ENCODE peak calls at places on chromosomes 11 and 22, in eight cellular contexts. One of them, this sample, is unnamed.

GRCh38 chr11:96019271-96019670 is 95.4 kb upstream of the MTMR2 start:
- DNase-seq in pancreas: no peak
- DNase-seq in right atrium auricular region: no peak
- DNase-seq in esophagus squamous epithelium: no peak
- DNase-seq in A549: no peak
- DNase-seq in kidney: no peak
- DNase-seq in HCT116: no peak
- DNase-seq in left ventricle myocardium inferior: no peak
- DNase-seq in this sample: no peak

GRCh38 chr11:27076121-27076589 is 35.5 kb downstream of the BBOX1 start:
- DNase-seq in pancreas: no peak
- DNase-seq in right atrium auricular region: no peak
- DNase-seq in esophagus squamous epithelium: no peak
- DNase-seq in A549: no peak
- DNase-seq in kidney: no peak
- DNase-seq in HCT116: no peak
- DNase-seq in left ventricle myocardium inferior: no peak
- DNase-seq in this sample: no peak

GRCh38 chr11:19845633-19846032 is 133.0 kb downstream of the NAV2 start:
- DNase-seq in pancreas: no peak
- DNase-seq in right atrium auricular region: no peak
- DNase-seq in esophagus squamous epithelium: no peak
- DNase-seq in A549: no peak
- DNase-seq in kidney: no peak
- DNase-seq in HCT116: no peak
- DNase-seq in left ventricle myocardium inferior: no peak
- DNase-seq in this sample: no peak

GRCh38 chr11:108947654-108948570 is 283.0 kb downstream of the DDX10 start:
- DNase-seq in pancreas: no peak
- DNase-seq in right atrium auricular region: no peak
- DNase-seq in esophagus squamous epithelium: no peak
- DNase-seq in A549: peak; percentile 47
- DNase-seq in kidney: no peak
- DNase-seq in HCT116: no peak
- DNase-seq in left ventricle myocardium inferior: no peak
- DNase-seq in this sample: no peak

GRCh38 chr11:120385110-120385509 is 48.9 kb downstream of the ARHGEF12 start:
- DNase-seq in pancreas: no peak
- DNase-seq in right atrium auricular region: no peak
- DNase-seq in esophagus squamous epithelium: no peak
- DNase-seq in A549: no peak
- DNase-seq in kidney: no peak
- DNase-seq in HCT116: no peak
- DNase-seq in left ventricle myocardium inferior: no peak
- DNase-seq in this sample: no peak

GRCh38 chr11:112182867-112183266 is 7.6 kb downstream of the BCO2 start:
- DNase-seq in pancreas: no peak
- DNase-seq in right atrium auricular region: no peak
- DNase-seq in esophagus squamous epithelium: no peak
- DNase-seq in A549: no peak
- DNase-seq in kidney: no peak
- DNase-seq in HCT116: no peak
- DNase-seq in left ventricle myocardium inferior: no peak
- DNase-seq in this sample: no peak

GRCh38 chr11:65014146-65014960 is at the start of gene ARL2:
- DNase-seq in pancreas: no peak
- DNase-seq in right atrium auricular region: peak; percentile 63
- DNase-seq in esophagus squamous epithelium: peak; percentile 41
- DNase-seq in A549: no peak
- DNase-seq in kidney: no peak
- DNase-seq in HCT116: no peak
- DNase-seq in left ventricle myocardium inferior: no peak
- DNase-seq in this sample: no peak

GRCh38 chr11:36016263-36016662 is 72.4 kb downstream of the LDLRAD3 start:
- DNase-seq in pancreas: no peak
- DNase-seq in right atrium auricular region: no peak
- DNase-seq in esophagus squamous epithelium: no peak
- DNase-seq in A549: no peak
- DNase-seq in kidney: no peak
- DNase-seq in HCT116: no peak
- DNase-seq in left ventricle myocardium inferior: no peak
- DNase-seq in this sample: no peak

GRCh38 chr11:123188508-123189165 is 6.4 kb downstream of the CLMP start:
- DNase-seq in pancreas: no peak
- DNase-seq in right atrium auricular region: no peak
- DNase-seq in esophagus squamous epithelium: no peak
- DNase-seq in A549: no peak
- DNase-seq in kidney: no peak
- DNase-seq in HCT116: no peak
- DNase-seq in left ventricle myocardium inferior: no peak
- DNase-seq in this sample: peak; percentile 85

GRCh38 chr11:66318576-66318970 is 1.7 kb upstream of the CD248 start:
- DNase-seq in pancreas: no peak
- DNase-seq in right atrium auricular region: no peak
- DNase-seq in esophagus squamous epithelium: no peak
- DNase-seq in A549: no peak
- DNase-seq in kidney: no peak
- DNase-seq in HCT116: no peak
- DNase-seq in left ventricle myocardium inferior: no peak
- DNase-seq in this sample: no peak

DNA sequence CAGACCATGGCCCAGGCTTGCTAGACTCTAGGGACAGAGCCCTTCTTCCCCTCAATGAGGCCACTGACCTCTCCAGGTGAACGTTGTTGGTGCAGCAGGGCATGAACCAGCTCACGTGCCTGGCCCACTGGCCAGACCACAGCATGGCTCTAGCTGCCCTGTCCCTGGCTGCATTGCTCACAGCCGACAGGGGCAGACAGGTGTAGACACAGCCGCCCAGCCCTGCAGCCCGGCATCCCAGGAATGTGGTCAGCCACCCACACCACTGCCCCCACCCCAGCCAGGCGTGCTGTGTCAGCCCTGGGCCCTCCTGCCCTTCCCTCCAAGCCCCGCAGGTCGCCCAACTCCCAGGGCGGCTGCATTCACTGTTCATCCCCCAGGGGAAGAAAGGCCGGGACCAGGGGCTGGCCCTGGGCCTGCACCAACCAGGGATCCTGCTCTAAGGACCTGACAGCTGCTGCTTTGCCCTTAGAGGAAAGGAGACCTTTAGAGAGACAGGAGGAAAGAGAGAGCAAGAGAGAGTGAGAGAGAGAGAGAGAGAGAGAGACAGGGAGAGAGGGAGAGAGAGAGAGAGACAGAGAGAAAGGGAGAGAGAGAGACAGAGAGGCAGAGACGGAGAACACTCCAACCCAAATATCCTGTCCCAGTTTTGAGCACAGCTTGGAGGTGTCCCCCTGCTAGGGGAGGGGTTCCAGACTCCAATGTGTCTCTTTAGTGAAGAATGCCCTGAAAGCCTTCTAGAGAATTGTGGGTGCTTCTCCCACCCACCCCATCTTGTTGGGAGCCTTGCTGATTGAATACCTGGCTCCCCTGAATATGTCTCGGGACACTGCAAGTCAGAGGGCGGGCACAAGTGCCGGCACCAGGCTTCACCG is 44.2 kb upstream of the LINC01488 start:
- DNase-seq in pancreas: peak; percentile 60
- DNase-seq in right atrium auricular region: no peak
- DNase-seq in esophagus squamous epithelium: no peak
- DNase-seq in A549: peak; percentile 73
- DNase-seq in kidney: peak; percentile 87
- DNase-seq in HCT116: no peak
- DNase-seq in left ventricle myocardium inferior: no peak
- DNase-seq in this sample: no peak
- TF ChIP-seq CTCF in pancreas: no peak
- TF ChIP-seq CTCF in right atrium auricular region: no peak
- TF ChIP-seq CTCF in esophagus squamous epithelium: no peak
- TF ChIP-seq CTCF in A549: no peak
- TF ChIP-seq CTCF in kidney: no peak
- TF ChIP-seq CTCF in HCT116: no peak
- TF ChIP-seq CTCF in left ventricle myocardium inferior: no peak
- TF ChIP-seq CTCF in this sample: no peak

GRCh38 chr22:46081831-46082210 is 68.5 kb upstream of the PPARA start:
- DNase-seq in pancreas: peak; percentile 23
- DNase-seq in right atrium auricular region: no peak
- DNase-seq in esophagus squamous epithelium: no peak
- DNase-seq in A549: no peak
- DNase-seq in kidney: peak; percentile 50
- DNase-seq in HCT116: no peak
- DNase-seq in left ventricle myocardium inferior: peak; percentile 22
- DNase-seq in this sample: no peak

GRCh38 chr22:46079861-46080821 is 70.2 kb upstream of the PPARA start:
- DNase-seq in pancreas: peak; percentile 72
- DNase-seq in right atrium auricular region: peak; percentile 89
- DNase-seq in esophagus squamous epithelium: no peak
- DNase-seq in A549: peak; percentile 93
- DNase-seq in kidney: peak; percentile 94
- DNase-seq in HCT116: no peak
- DNase-seq in left ventricle myocardium inferior: peak; percentile 75
- DNase-seq in this sample: no peak

GRCh38 chr22:46082633-46083032 is 67.7 kb upstream of the PPARA start:
- DNase-seq in pancreas: no peak
- DNase-seq in right atrium auricular region: no peak
- DNase-seq in esophagus squamous epithelium: no peak
- DNase-seq in A549: no peak
- DNase-seq in kidney: no peak
- DNase-seq in HCT116: no peak
- DNase-seq in left ventricle myocardium inferior: no peak
- DNase-seq in this sample: no peak

GRCh38 chr22:46079093-46079860 is 71.0 kb upstream of the PPARA start:
- DNase-seq in pancreas: no peak
- DNase-seq in right atrium auricular region: no peak
- DNase-seq in esophagus squamous epithelium: no peak
- DNase-seq in A549: no peak
- DNase-seq in kidney: peak; percentile 74
- DNase-seq in HCT116: no peak
- DNase-seq in left ventricle myocardium inferior: peak; percentile 27
- DNase-seq in this sample: no peak

GRCh38 chr22:46081036-46081830 is 69.1 kb upstream of the PPARA start:
- DNase-seq in pancreas: peak; percentile 29
- DNase-seq in right atrium auricular region: no peak
- DNase-seq in esophagus squamous epithelium: no peak
- DNase-seq in A549: no peak
- DNase-seq in kidney: peak; percentile 76
- DNase-seq in HCT116: no peak
- DNase-seq in left ventricle myocardium inferior: peak; percentile 17
- DNase-seq in this sample: no peak
- H3K4me3 ChIP-seq in pancreas: peak overlapping the region; percentile 98
- H3K4me3 ChIP-seq in right atrium auricular region: peak overlapping the region; percentile 59
- H3K4me3 ChIP-seq in esophagus squamous epithelium: peak overlapping the region; percentile 88
- H3K4me3 ChIP-seq in A549: peak overlapping the region; percentile 52
- H3K4me3 ChIP-seq in kidney: peak overlapping the region; percentile 50
- H3K4me3 ChIP-seq in HCT116: peak overlapping the region; percentile 60
- H3K4me3 ChIP-seq in left ventricle myocardium inferior: peak overlapping the region; percentile 96
- H3K4me3 ChIP-seq in this sample: peak overlapping the region; percentile 69

DNA sequence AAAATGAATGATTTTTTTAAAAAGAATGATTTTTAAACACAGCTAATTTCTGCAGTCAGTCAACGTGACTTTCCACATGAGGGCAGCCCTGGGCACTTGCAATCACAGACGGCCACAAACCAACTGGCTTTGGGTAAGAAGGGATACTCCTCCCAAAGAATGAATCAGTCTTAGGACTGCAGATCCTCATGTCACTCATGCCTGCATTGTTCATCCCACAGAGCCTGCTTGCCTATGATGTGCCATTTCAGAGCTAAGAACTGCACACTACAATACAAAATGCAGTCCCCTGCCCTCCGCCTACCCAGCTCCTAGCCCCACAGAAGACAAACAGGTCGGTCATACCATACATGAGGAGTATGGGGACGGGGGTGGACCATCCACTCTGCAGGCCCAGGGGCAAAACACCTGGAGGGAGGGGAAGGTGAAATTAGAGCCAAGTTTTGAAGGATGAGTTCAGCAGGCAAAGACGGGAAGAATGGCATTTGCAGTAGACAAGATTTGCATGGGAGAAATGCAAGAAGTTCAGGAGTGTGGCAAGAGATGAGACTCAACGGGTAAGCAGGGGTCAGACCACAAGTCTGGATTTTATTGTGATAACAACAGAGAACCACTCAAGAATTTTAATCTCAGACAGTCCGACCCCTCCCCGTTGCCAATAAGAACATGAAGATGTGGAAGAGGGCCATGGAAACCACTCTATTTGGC is 24.7 kb downstream of the PACSIN2 start:
- DNase-seq in pancreas: no peak
- DNase-seq in right atrium auricular region: no peak
- DNase-seq in esophagus squamous epithelium: no peak
- DNase-seq in A549: peak; percentile 86
- DNase-seq in kidney: no peak
- DNase-seq in HCT116: no peak
- DNase-seq in left ventricle myocardium inferior: no peak
- DNase-seq in this sample: no peak
- TF ChIP-seq CTCF in pancreas: no peak
- TF ChIP-seq CTCF in right atrium auricular region: peak; percentile 39
- TF ChIP-seq CTCF in esophagus squamous epithelium: no peak
- TF ChIP-seq CTCF in A549: peak; percentile 62
- TF ChIP-seq CTCF in kidney: peak; percentile 28
- TF ChIP-seq CTCF in HCT116: peak; percentile 33
- TF ChIP-seq CTCF in left ventricle myocardium inferior: peak; percentile 36
- TF ChIP-seq CTCF in this sample: peak; percentile 38

DNA sequence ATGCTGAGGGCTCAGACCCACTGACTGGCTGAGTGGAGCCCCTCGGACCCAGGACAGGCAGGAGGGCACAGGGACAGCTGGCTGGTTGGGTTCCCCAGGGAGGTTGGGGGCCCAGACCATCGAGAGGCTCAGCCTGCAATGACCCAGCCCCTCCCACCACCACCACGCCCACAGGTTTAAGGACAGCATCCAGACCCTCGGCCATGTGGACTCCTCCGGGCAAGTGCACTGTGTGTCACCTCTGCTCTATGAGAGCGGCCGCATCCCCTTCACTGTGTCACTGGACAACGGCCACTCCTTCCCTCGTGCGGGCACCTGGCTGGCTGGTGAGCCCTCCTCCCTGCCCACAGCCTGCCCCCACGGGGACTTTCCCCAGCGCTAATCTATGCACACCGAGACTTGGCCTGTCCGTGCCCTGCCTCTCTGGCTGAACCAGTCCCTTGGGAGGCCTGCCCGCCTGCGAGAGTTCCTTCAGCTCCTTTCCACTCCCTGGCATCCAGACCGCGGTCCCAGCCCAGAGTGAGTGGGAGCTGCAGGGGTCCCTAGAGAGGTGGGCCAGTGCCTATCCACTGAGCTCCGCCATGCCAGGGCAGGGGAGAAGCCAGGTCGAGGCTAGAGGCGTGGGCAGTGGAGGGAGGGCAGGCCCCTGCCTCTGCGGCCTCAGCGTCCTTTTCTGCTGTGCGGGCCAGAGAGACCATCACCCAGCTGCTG is 2.2 kb downstream of the SUSD2 start:
- DNase-seq in pancreas: no peak
- DNase-seq in right atrium auricular region: no peak
- DNase-seq in esophagus squamous epithelium: no peak
- DNase-seq in A549: no peak
- DNase-seq in kidney: peak; percentile 82
- DNase-seq in HCT116: no peak
- DNase-seq in left ventricle myocardium inferior: peak; percentile 18
- DNase-seq in this sample: no peak
- H3K4me3 ChIP-seq in pancreas: no peak overlapping the region
- H3K4me3 ChIP-seq in right atrium auricular region: no peak overlapping the region
- H3K4me3 ChIP-seq in esophagus squamous epithelium: no peak overlapping the region
- H3K4me3 ChIP-seq in A549: no peak overlapping the region
- H3K4me3 ChIP-seq in kidney: no peak overlapping the region
- H3K4me3 ChIP-seq in HCT116: no peak overlapping the region
- H3K4me3 ChIP-seq in left ventricle myocardium inferior: peak overlapping the region; percentile 57
- H3K4me3 ChIP-seq in this sample: no peak overlapping the region

This sample was measured in HFF-Myc.